ENCODE peak calls at places on chromosomes 5 and 9, in seven cellular contexts. F is transverse colon; B is HCT116; L is PC-3; Z is Peyer's patch; I is tibial artery; N is CD4-positive, alpha-beta memory T cell. G is an unnamed sample. For H3K4me1 and H3K9me3, the result is how much of the 10 kb centered on the place peaks cover.

GRCh38 chr5:911601-912000 is 18.9 kb downstream of the TRIP13 start:
- DNase-seq in F (no peak), B (peak), L (peak), Z (no peak), I (no peak), N (no peak), G (no peak)

GRCh38 chr5:141695627-141696180 is 13.7 kb upstream of the ARAP3 start:
- DNase-seq in F (peak), B (no peak), L (peak), Z (no peak), I (no peak), N (no peak), G (no peak)

GRCh38 chr9:15513335-15513734 is 2.6 kb upstream of the PSIP1 start:
- DNase-seq in F (no peak), B (peak), L (peak), Z (no peak), I (no peak), N (no peak), G (peak)

GRCh38 chr9:108002296-108003056 is 512.9 kb upstream of the KLF4 start:
- DNase-seq in F (peak), B (peak), L (no peak), Z (no peak), I (no peak), N (no peak), G (no peak)

GRCh38 chr9:93052791-93053540 is 5.5 kb upstream of the SUSD3 start:
- DNase-seq in F (no peak), B (no peak), L (no peak), Z (no peak), I (no peak), N (no peak), G (no peak)

GRCh38 chr9:35954942-35955546 is 2.9 kb downstream of the OR2S2 start:
- DNase-seq in F (peak), B (peak), L (peak), Z (peak), I (no peak), N (peak), G (peak)

GRCh38 chr9:137445275-137445807 is 4.2 kb upstream of the ENTPD8 start:
- DNase-seq in F (peak), B (peak), L (peak), Z (peak), I (peak), N (peak), G (peak)

GRCh38 chr9:9913276-9913832 is 699.4 kb downstream of the PTPRD start:
- DNase-seq in F (no peak), B (no peak), L (no peak), Z (no peak), I (no peak), N (no peak), G (no peak)

GRCh38 chr9:91073811-91074771 is 272.5 kb downstream of the SYK start:
- DNase-seq in F (no peak), B (no peak), L (no peak), Z (no peak), I (no peak), N (no peak), G (no peak)

GRCh38 chr9:35666045-35666444 is 1.1 kb upstream of the ARHGEF39 start:
- DNase-seq in F (no peak), B (no peak), L (no peak), Z (no peak), I (no peak), N (no peak), G (no peak)

GRCh38 chr9:4581031-4581760 is 80.9 kb upstream of the PLPP6 start:
- DNase-seq in F (no peak), B (no peak), L (no peak), Z (no peak), I (no peak), N (no peak), G (peak)

DNA sequence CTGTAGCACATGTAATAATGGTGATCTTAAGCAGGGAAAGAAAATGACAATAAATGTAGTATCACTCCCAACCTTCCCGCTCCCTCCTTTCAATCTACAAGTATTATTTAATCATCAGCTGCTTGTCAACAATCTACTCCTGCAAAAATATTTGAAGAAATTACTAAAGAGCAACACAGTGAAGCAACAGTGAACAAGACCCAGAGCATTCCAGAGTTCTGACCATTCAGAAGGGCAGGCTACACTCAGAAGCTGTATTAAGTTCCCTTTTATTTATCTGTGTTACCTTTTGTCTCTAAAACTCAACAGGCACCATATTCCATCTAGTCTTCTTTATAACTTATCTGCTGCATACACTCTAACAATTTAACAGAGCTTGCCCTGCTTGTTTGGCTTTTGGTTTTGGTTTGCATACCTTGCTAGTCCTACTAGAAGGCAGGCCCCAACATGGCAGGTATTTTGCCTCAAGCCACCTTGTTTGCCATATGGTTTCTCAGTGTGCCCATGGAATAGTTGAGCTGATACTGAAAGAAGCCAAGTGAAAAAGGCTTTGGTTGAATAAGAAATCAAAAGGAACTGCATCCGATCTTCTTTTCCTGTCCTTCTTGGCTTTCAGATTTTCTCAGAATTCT is 253.9 kb downstream of the CEMIP2 start:
- DNase-seq in F (no peak), B (no peak), L (no peak), Z (no peak), I (no peak), N (no peak), G (no peak)
- H3K4me3 ChIP-seq in F (no peak), B (no peak), L (no peak), Z (no peak), I (no peak), N (no peak), G (no peak)

GRCh38 chr9:101359679-101360078 is 25.1 kb downstream of the BAAT start:
- DNase-seq in F (no peak), B (no peak), L (no peak), Z (no peak), I (no peak), N (no peak), G (no peak)
- H3K4me1 ChIP-seq in F (under half), B (under half), L (under half), Z (under half), I (under half), N (under half), G (under half)

GRCh38 chr5:180251887-180252286 is 40.0 kb downstream of the MAPK9 start:
- DNase-seq in F (no peak), B (no peak), L (no peak), Z (no peak), I (no peak), N (no peak), G (no peak)

GRCh38 chr5:180250329-180250728 is 41.3 kb upstream of the RASGEF1C start:
- DNase-seq in F (no peak), B (no peak), L (no peak), Z (no peak), I (no peak), N (no peak), G (no peak)

GRCh38 chr5:180251141-180251540 is 40.7 kb downstream of the MAPK9 start:
- DNase-seq in F (no peak), B (no peak), L (no peak), Z (no peak), I (no peak), N (no peak), G (no peak)

GRCh38 chr5:180253036-180253824 is 38.7 kb downstream of the MAPK9 start:
- DNase-seq in F (no peak), B (no peak), L (no peak), Z (no peak), I (no peak), N (no peak), G (no peak)
- H3K9me3 ChIP-seq in F (half or more), B (under half), L (under half), Z (under half), I (half or more), N (half or more), G (under half)

DNA sequence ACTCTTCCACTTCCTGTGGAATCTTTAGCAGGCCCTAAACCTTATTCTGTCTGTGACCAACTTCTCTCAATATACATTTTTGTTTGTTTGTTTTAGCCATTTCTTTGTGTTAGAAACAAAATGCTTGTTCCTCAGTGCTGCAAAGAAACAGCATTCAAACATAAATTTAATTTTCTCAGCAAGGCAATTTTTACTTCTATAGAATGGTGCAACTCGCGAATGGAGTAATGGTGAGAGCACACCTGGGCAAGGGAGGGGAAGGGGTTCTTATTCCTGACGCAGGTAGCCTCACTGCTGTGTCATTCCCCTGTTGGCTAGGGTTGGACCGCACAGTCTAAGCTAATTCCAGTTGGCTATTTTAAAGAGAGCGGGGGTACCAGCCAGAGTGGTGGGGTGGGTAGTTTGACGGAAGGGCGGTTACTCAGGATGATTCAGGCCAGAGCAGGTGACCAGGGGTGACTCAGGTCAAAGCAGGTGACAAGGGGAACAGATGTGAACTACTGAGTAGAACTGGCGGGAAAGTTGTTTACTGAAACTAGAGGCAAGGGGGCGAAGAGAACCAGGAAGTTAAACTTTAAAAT is 21.4 kb downstream of the ZNF169 start:
- DNase-seq in F (no peak), B (no peak), L (no peak), Z (no peak), I (no peak), N (no peak), G (no peak)
- H3K4me3 ChIP-seq in F (no peak), B (no peak), L (no peak), Z (no peak), I (no peak), N (no peak), G (no peak)

DNA sequence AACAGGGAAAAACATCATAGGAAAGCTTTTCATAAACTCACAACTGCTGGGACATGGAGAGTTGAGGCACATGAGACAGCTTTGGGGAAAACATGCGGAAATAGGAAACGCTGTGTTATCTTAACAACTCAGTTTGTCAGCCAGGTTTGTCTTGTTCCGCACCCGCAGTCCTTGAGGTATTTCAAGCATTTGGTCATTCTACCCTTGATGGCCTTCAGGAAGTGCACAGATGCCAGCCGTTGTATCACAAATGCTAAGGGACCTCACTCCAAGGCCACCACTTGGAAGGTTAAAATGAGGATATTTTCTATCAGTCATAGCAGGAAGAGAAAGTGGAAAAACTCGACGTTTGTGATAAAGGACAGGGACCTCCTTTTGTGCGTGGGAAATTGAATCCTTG is 83.8 kb downstream of the TRIO start:
- DNase-seq in F (no peak), B (no peak), L (no peak), Z (no peak), I (no peak), N (no peak), G (no peak)
- H3K4me1 ChIP-seq in F (under half), B (under half), L (under half), Z (under half), I (under half), N (under half), G (under half)

DNA sequence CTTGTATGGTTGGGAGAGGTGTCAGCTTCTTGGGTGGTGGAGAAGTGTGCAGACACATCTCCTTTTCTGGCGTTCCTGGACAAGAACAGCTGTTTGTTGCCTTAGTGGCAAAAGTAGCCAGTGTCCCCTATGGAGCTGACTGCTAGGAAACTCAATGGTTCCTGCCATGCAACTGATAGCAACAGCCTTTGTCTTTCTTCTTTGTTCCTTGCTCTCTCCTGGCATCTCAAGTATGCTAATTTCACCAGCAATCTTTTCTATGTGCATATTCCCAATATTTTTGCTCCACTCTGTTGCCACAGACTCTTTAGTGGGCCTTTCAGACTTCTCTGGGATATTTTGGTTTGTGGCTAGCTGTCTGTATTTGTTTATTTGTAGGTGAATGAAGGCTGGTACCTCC is 36.7 kb downstream of the FBXO4 start:
- DNase-seq in F (no peak), B (no peak), L (no peak), Z (no peak), I (no peak), N (no peak), G (no peak)
- H3K9me3 ChIP-seq in F (under half), B (under half), L (under half), Z (under half), I (under half), N (under half), G (under half)

DNA sequence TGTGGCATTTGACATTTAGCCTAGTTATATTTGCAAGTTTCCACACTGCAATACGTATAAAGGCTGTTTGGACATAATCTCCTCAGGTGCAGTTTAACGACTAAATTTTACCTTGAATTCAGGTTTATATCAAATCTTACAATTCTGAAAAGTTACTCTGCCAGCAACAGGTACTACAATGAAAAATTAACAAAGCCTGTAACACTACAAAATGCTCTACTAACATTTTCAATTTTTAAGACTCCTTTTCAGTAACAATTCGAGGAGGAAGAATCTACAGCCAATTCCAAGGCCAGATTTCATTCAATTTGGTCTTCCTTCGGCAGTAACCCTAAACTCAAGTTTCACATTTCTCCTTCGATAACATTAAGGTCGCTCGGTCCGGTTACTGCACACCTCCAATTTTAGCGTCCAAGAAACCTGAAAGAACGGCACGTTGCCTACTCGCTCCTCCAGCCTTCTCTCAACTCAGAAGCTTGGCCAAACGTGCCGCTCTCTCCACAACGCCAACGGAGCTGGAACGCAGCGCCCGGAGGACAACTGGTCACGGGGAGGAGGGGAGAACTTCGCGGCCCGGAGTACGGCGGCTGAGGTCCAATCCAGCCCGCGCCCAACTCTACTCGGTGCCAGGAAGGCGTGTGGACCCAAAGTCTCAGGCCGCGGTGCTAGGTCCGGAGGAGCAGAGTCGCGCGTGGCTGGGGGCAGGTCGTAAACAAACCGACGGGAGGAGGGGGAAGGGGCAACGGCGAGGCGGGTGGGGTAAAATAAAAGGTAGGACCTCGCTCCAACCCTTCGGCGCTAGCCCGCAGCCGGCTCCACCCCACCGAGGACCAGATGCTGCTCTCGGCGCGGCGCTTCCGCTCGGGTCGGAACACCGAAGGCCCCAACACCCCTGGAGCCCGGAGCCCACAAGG is 681 bp downstream of the FNIP1 start:
- DNase-seq in F (peak), B (no peak), L (peak), Z (peak), I (peak), N (peak), G (peak)
- H3K4me3 ChIP-seq in F (peak), B (peak), L (peak), Z (peak), I (peak), N (peak), G (peak)

DNA sequence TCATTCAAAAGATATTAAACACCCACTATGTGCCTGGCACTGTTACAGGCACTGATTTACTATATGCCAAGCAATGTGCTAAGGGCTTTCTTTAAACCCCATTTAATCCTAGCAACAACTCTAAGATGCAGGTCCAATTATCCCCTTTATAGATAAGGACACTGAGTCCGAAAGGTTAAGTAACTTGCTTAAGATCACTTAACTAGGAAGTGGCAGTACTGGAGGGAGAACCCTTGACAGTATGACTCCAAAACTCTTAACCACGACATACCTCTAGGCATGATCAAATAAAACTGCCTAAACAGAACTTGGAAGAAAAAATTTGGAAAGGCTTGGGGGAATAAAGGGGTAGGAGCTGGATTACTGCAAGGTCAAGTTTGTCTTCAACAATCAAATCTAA is 1.7 kb downstream of the RAB14 start:
- DNase-seq in F (no peak), B (no peak), L (peak), Z (no peak), I (no peak), N (no peak), G (no peak)
- H3K4me1 ChIP-seq in F (half or more), B (under half), L (under half), Z (half or more), I (half or more), N (half or more), G (under half)

DNA sequence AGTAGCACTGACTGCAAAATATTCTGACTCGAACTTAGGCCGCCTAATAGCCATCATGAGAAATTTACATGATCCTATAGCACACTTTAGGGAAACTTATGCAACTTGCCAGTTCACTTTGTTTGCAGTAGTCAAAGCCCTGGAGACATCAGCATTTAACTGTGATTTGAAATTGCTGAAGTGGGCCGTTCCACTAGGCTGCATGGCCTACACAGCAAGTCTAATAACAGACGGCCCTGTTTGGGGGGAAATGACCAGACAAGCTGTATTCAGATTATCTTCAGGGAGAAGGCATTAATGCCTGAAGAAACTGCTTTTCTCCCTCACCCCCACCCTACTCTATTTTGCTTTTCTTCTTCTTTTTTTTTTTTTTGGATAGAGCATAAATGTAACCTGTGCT is 1928.4 kb upstream of the WWC1 start:
- DNase-seq in F (no peak), B (no peak), L (no peak), Z (no peak), I (no peak), N (no peak), G (peak)
- H3K9me3 ChIP-seq in F (under half), B (under half), L (under half), Z (under half), I (under half), N (under half), G (under half)

GRCh38 chr5:95866431-95867063 is 44.0 kb upstream of the GLRX start:
- DNase-seq in F (no peak), B (no peak), L (no peak), Z (no peak), I (no peak), N (no peak), G (no peak)

GRCh38 chr5:95872333-95873268 is 50.1 kb upstream of the GLRX start:
- DNase-seq in F (no peak), B (no peak), L (no peak), Z (no peak), I (no peak), N (no peak), G (no peak)

GRCh38 chr5:95873351-95873750 is 50.8 kb upstream of the GLRX start:
- DNase-seq in F (no peak), B (no peak), L (no peak), Z (peak), I (no peak), N (no peak), G (no peak)

GRCh38 chr5:95871407-95871806 is 48.9 kb upstream of the GLRX start:
- DNase-seq in F (no peak), B (no peak), L (no peak), Z (no peak), I (no peak), N (no peak), G (no peak)

GRCh38 chr5:95870105-95870672 is 47.7 kb upstream of the GLRX start:
- DNase-seq in F (no peak), B (no peak), L (peak), Z (no peak), I (no peak), N (no peak), G (no peak)
- H3K4me3 ChIP-seq in F (no peak), B (no peak), L (no peak), Z (no peak), I (no peak), N (no peak), G (no peak)

G was measured in HAP-1.